ENCODE peak calls at places on chromosome 19, in nine cellular contexts. C is choroid plexus epithelial cell, H is epithelial cell of proximal tubule, Z is foreskin fibroblast, F is esophagus squamous epithelium, S is BJ, N is dorsolateral prefrontal cortex, A is fibroblast of lung, Y is heart right ventricle. M is an unnamed sample.

GRCh38 chr19:48135411-48135810 is 24.8 kb upstream of the PLA2G4C start:
- DNase-seq in Y (no peak), Z (peak; percentile 25), H (no peak), C (no peak), S (no peak), N (no peak), A (no peak), F (no peak), M (no peak)

GRCh38 chr19:15014579-15014978 is 34.7 kb upstream of the CASP14 start:
- DNase-seq in Y (no peak), A (no peak), C (no peak), H (no peak), S (no peak), N (no peak), F (no peak), Z (no peak), M (no peak)

GRCh38 chr19:5968431-5969373 is 9.2 kb downstream of the RANBP3 start:
- DNase-seq in C (no peak), F (no peak), H (no peak), S (no peak), Z (no peak), N (no peak), A (peak; percentile 36), Y (no peak), M (no peak)

GRCh38 chr19:51726049-51726448 is 2.3 kb upstream of the HAS1 start:
- DNase-seq in Z (peak; percentile 78), N (no peak), H (no peak), S (no peak), F (no peak), A (peak; percentile 77), C (peak; percentile 98), Y (peak; percentile 29), M (peak; percentile 92)

GRCh38 chr19:10289836-10290438 is at the start of gene ICAM5:
- DNase-seq in A (no peak), F (no peak), Z (peak; percentile 58), N (no peak), H (no peak), Y (no peak), C (peak; percentile 48), S (no peak), M (no peak)

GRCh38 chr19:17245535-17245984 is at the start of gene NR2F6:
- DNase-seq in H (no peak), Z (no peak), F (no peak), S (no peak), C (no peak), A (no peak), N (no peak), Y (no peak), M (no peak)

GRCh38 chr19:33414667-33415605 is 41.4 kb downstream of the CEBPG start:
- DNase-seq in Z (no peak), S (no peak), N (no peak), C (no peak), A (no peak), H (no peak), Y (no peak), F (no peak), M (no peak)

GRCh38 chr19:45646345-45646698 is 7.1 kb upstream of the EML2 start:
- DNase-seq in H (no peak), A (no peak), C (peak; percentile 40), Z (peak; percentile 30), N (no peak), S (no peak), Y (no peak), F (no peak), M (no peak)

GRCh38 chr19:57708641-57709354 is at the start of gene ZNF154:
- DNase-seq in F (no peak), A (peak; percentile 79), C (peak; percentile 86), H (no peak), S (no peak), N (peak; percentile 76), Y (peak; percentile 27), Z (peak; percentile 84), M (peak; percentile 83)

GRCh38 chr19:47735131-47735530 is 10.2 kb upstream of the NOP53 start:
- DNase-seq in N (no peak), C (no peak), A (no peak), Z (no peak), H (no peak), S (no peak), Y (no peak), F (no peak), M (no peak)

GRCh38 chr19:39032164-39032918 is at the start of gene FBXO27:
- DNase-seq in F (no peak), Y (peak; percentile 30), S (no peak), C (peak; percentile 14), H (no peak), Z (peak; percentile 17), A (peak; percentile 21), N (peak; percentile 81), M (no peak)

GRCh38 chr19:3732108-3732507 is 23.9 kb downstream of the TJP3 start:
- DNase-seq in N (no peak), Z (no peak), F (no peak), S (no peak), C (no peak), H (no peak), Y (no peak), A (no peak), M (no peak)

GRCh38 chr19:3725640-3726310 is 17.6 kb downstream of the TJP3 start:
- DNase-seq in A (peak; percentile 12), C (peak; percentile 19), H (no peak), S (no peak), N (no peak), Y (no peak), Z (no peak), F (no peak), M (no peak)

GRCh38 chr19:3734310-3734600 is 26.1 kb downstream of the TJP3 start:
- DNase-seq in Y (no peak), H (no peak), C (no peak), N (no peak), Z (no peak), A (no peak), S (no peak), F (no peak), M (no peak)

GRCh38 chr19:3733549-3734309 is 25.5 kb downstream of the TJP3 start:
- DNase-seq in A (no peak), H (no peak), S (no peak), N (no peak), Z (no peak), F (no peak), Y (no peak), C (no peak), M (no peak)

DNA sequence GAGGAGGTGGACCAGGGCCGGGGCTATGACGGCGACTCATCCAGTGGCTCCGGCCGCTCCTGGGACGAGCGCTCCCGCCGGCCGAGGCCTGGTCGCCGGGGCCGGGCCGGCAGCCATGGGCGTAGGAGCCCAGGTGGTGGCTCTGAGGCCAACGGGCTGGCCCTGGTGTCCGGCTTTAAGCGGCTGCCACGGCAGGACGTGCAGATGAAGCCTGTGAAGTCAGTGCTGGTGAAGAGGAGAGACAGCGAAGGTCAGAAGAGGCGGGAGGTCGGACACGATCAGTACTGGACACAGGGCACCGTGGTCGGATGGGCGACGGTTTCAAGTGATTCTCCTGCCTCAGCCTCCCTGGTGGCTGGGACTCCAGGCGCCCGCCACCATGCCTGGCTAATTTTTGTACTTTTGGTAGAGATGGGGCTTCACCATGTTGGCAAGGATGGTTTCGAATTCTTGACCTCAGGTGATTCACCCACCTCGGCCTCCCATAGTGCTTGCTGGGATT is 22.3 kb downstream of the TJP3 start:
- DNase-seq in N (no peak), H (no peak), C (no peak), A (no peak), F (no peak), Y (no peak), S (no peak), Z (no peak), M (no peak)
- H3K4me3 ChIP-seq in N (no peak overlapping the region), H (no peak overlapping the region), C (no peak overlapping the region), A (no peak overlapping the region), F (no peak overlapping the region), Y (no peak overlapping the region), S (no peak overlapping the region), Z (no peak overlapping the region), M (no peak overlapping the region)

DNA sequence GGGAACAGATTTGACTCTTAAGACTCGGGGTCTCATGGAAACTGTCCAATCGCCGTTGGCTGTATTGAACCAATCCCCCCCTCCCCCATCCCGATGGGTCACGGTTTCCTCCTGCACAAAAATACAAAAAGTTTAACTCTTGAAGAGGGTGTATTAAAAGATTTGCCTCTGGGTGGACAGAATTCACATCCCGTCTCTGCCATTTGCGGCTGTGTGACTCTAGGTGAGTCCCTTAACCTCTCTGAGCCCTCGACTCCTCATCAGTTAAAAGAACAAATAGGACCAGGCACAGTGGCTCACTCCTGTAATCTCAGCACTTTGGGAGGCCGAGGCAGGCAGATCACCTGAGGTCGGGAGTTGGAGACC is 31.3 kb upstream of the FEM1A start:
- DNase-seq in Z (no peak), N (no peak), Y (no peak), F (no peak), S (no peak), H (no peak), A (no peak), C (no peak), M (no peak)
- H3K4me3 ChIP-seq in Z (peak overlapping the region; percentile 46), N (peak overlapping the region; percentile 61), Y (peak overlapping the region; percentile 24), F (no peak overlapping the region), S (no peak overlapping the region), H (peak overlapping the region; percentile 55), A (no peak overlapping the region), C (no peak overlapping the region), M (no peak overlapping the region)

DNA sequence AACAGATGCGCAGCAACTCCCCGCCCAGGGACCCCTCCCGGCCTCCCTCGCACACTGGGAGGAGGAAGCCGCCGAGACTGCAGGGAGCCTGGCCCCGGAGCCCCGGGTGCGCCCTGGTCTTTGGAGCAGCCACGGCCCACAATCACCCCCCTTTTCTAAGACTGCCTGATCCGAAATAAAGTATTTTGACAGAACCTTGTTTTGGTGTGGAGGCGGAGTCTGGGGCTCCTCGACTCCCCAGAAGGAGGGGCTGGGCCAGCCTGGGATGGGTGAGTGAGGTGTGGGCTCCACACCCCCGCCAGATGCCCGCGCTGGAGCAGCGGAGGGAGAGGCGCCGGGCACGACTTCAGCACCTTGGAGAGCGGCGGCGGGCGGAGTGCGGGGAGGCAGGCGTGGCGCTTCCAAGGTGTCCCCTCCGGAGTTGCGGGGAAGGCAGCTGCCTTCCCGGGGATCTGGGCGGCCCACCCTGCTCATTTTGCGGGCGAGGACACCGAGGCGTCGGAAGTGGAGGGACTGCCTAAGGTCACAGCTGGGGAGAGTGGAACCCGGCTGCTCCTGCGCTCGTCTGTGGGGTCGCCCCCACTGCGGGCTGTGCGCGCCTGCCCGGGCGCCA is 9.4 kb downstream of the SIRT6 start:
- DNase-seq in N (no peak), Z (peak; percentile 74), Y (peak; percentile 71), H (no peak), C (peak; percentile 43), F (no peak), S (no peak), A (peak; percentile 30), M (peak; percentile 46)
- H3K4me3 ChIP-seq in N (peak overlapping the region; percentile 28), Z (no peak overlapping the region), Y (no peak overlapping the region), H (no peak overlapping the region), C (no peak overlapping the region), F (no peak overlapping the region), S (no peak overlapping the region), A (no peak overlapping the region), M (no peak overlapping the region)

DNA sequence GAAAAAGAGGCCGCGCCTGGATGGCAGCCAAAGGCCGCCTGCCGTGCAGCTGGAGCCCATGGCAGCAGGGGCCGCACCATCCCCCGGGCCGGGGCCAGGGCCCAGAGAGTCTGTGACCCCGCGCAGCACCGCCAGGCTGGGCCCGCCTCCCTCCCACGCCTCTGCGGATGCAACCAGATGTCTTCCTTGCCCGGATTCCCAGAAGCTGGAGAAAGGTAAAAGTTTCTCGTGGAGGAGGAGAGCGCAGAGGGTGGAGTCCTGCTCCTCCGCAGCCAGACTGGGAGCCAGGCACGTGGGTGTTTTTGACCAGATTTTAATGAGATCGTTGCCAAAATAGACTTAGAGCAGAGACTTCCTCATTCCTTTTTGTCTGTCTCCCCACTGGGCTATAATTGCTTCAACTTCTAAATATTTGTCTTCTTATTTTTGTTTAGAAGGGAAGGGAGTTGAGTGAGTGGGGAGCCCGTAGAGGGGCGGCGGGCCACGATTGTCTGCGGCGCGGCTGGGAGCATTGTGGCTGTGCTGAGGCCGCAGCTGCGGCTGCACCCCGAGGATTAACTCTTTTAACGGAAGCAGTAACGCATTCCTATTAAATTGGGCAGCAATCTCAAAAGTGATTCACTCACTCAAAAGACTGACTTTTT is 22.8 kb upstream of the NDUFS7 start:
- DNase-seq in H (no peak), N (peak; percentile 57), F (no peak), A (peak; percentile 93), C (peak; percentile 83), Z (peak; percentile 93), S (peak; percentile 77), Y (peak; percentile 80), M (peak; percentile 76)
- H3K4me3 ChIP-seq in H (no peak overlapping the region), N (peak overlapping the region; percentile 51), F (no peak overlapping the region), A (peak overlapping the region; percentile 22), C (peak overlapping the region; percentile 51), Z (peak overlapping the region; percentile 48), S (peak overlapping the region; percentile 27), Y (peak overlapping the region; percentile 6), M (peak overlapping the region; percentile 25)

M was measured in cardiac fibroblast.